ENCODE peak calls at places on chromosomes 13 and 19, in ten cellular contexts. One of them, this sample, is unnamed.

GRCh38 chr19:4613258-4613751 is 26.0 kb upstream of the TNFAIP8L1 start:
- DNase-seq in adrenal gland: no peak
- DNase-seq in transverse colon: no peak
- DNase-seq in tibial nerve: no peak
- DNase-seq in lower leg skin: no peak
- DNase-seq in heart left ventricle: no peak
- DNase-seq in GM12891: no peak
- DNase-seq in uterus: no peak
- DNase-seq in stomach: no peak
- DNase-seq in thyroid gland: no peak
- DNase-seq in this sample: no peak

GRCh38 chr19:3801412-3802096 is 15.4 kb upstream of the MATK start:
- DNase-seq in adrenal gland: no peak
- DNase-seq in transverse colon: peak
- DNase-seq in tibial nerve: no peak
- DNase-seq in lower leg skin: peak
- DNase-seq in heart left ventricle: peak
- DNase-seq in GM12891: no peak
- DNase-seq in uterus: no peak
- DNase-seq in stomach: peak
- DNase-seq in thyroid gland: peak
- DNase-seq in this sample: no peak

GRCh38 chr19:29845576-29846176 is 33.9 kb downstream of the CCNE1 start:
- DNase-seq in adrenal gland: peak
- DNase-seq in transverse colon: peak
- DNase-seq in tibial nerve: no peak
- DNase-seq in lower leg skin: peak
- DNase-seq in heart left ventricle: no peak
- DNase-seq in GM12891: no peak
- DNase-seq in uterus: peak
- DNase-seq in stomach: no peak
- DNase-seq in thyroid gland: peak
- DNase-seq in this sample: no peak

GRCh38 chr19:50654882-50655281 is 5.6 kb downstream of the C19orf81 start:
- DNase-seq in adrenal gland: no peak
- DNase-seq in transverse colon: no peak
- DNase-seq in tibial nerve: no peak
- DNase-seq in lower leg skin: no peak
- DNase-seq in heart left ventricle: no peak
- DNase-seq in GM12891: no peak
- DNase-seq in uterus: no peak
- DNase-seq in stomach: no peak
- DNase-seq in thyroid gland: no peak
- DNase-seq in this sample: no peak

GRCh38 chr13:99022953-99023352 is 45.1 kb upstream of the DOCK9 start:
- DNase-seq in adrenal gland: no peak
- DNase-seq in transverse colon: no peak
- DNase-seq in tibial nerve: no peak
- DNase-seq in lower leg skin: no peak
- DNase-seq in heart left ventricle: no peak
- DNase-seq in GM12891: no peak
- DNase-seq in uterus: no peak
- DNase-seq in stomach: no peak
- DNase-seq in thyroid gland: no peak
- DNase-seq in this sample: no peak

GRCh38 chr19:20660473-20660872 is 898 bp downstream of the ZNF626 start:
- DNase-seq in adrenal gland: peak
- DNase-seq in transverse colon: no peak
- DNase-seq in tibial nerve: no peak
- DNase-seq in lower leg skin: no peak
- DNase-seq in heart left ventricle: no peak
- DNase-seq in GM12891: no peak
- DNase-seq in uterus: no peak
- DNase-seq in stomach: no peak
- DNase-seq in thyroid gland: no peak
- DNase-seq in this sample: no peak

GRCh38 chr19:8262431-8262830 is 45.7 kb downstream of the CD320 start:
- DNase-seq in adrenal gland: no peak
- DNase-seq in transverse colon: no peak
- DNase-seq in tibial nerve: no peak
- DNase-seq in lower leg skin: no peak
- DNase-seq in heart left ventricle: no peak
- DNase-seq in GM12891: no peak
- DNase-seq in uterus: no peak
- DNase-seq in stomach: peak
- DNase-seq in thyroid gland: no peak
- DNase-seq in this sample: peak

GRCh38 chr13:93231867-93232266 is 5.3 kb downstream of the GPC6 start:
- DNase-seq in adrenal gland: no peak
- DNase-seq in transverse colon: no peak
- DNase-seq in tibial nerve: no peak
- DNase-seq in lower leg skin: no peak
- DNase-seq in heart left ventricle: no peak
- DNase-seq in GM12891: no peak
- DNase-seq in uterus: no peak
- DNase-seq in stomach: no peak
- DNase-seq in thyroid gland: no peak
- DNase-seq in this sample: no peak

GRCh38 chr19:49592486-49593232 is 1.7 kb downstream of the PRR12 start:
- DNase-seq in adrenal gland: peak
- DNase-seq in transverse colon: no peak
- DNase-seq in tibial nerve: no peak
- DNase-seq in lower leg skin: no peak
- DNase-seq in heart left ventricle: no peak
- DNase-seq in GM12891: no peak
- DNase-seq in uterus: no peak
- DNase-seq in stomach: no peak
- DNase-seq in thyroid gland: no peak
- DNase-seq in this sample: no peak

GRCh38 chr13:84648069-84648640 is 765.9 kb upstream of the SLITRK1 start:
- DNase-seq in adrenal gland: no peak
- DNase-seq in transverse colon: no peak
- DNase-seq in tibial nerve: no peak
- DNase-seq in lower leg skin: no peak
- DNase-seq in heart left ventricle: no peak
- DNase-seq in GM12891: no peak
- DNase-seq in uterus: no peak
- DNase-seq in stomach: no peak
- DNase-seq in thyroid gland: no peak
- DNase-seq in this sample: no peak

GRCh38 chr13:42925626-42926025 is 66.4 kb downstream of the EPSTI1 start:
- DNase-seq in adrenal gland: no peak
- DNase-seq in transverse colon: no peak
- DNase-seq in tibial nerve: no peak
- DNase-seq in lower leg skin: no peak
- DNase-seq in heart left ventricle: no peak
- DNase-seq in GM12891: no peak
- DNase-seq in uterus: no peak
- DNase-seq in stomach: no peak
- DNase-seq in thyroid gland: no peak
- DNase-seq in this sample: no peak
- TF ChIP-seq POLR2A in adrenal gland: no peak
- TF ChIP-seq POLR2A in transverse colon: no peak
- TF ChIP-seq POLR2A in tibial nerve: no peak
- TF ChIP-seq POLR2A in lower leg skin: no peak
- TF ChIP-seq POLR2A in heart left ventricle: no peak
- TF ChIP-seq POLR2A in GM12891: no peak
- TF ChIP-seq POLR2A in uterus: no peak
- TF ChIP-seq POLR2A in stomach: no peak
- TF ChIP-seq POLR2A in thyroid gland: no peak
- TF ChIP-seq POLR2A in this sample: no peak

DNA sequence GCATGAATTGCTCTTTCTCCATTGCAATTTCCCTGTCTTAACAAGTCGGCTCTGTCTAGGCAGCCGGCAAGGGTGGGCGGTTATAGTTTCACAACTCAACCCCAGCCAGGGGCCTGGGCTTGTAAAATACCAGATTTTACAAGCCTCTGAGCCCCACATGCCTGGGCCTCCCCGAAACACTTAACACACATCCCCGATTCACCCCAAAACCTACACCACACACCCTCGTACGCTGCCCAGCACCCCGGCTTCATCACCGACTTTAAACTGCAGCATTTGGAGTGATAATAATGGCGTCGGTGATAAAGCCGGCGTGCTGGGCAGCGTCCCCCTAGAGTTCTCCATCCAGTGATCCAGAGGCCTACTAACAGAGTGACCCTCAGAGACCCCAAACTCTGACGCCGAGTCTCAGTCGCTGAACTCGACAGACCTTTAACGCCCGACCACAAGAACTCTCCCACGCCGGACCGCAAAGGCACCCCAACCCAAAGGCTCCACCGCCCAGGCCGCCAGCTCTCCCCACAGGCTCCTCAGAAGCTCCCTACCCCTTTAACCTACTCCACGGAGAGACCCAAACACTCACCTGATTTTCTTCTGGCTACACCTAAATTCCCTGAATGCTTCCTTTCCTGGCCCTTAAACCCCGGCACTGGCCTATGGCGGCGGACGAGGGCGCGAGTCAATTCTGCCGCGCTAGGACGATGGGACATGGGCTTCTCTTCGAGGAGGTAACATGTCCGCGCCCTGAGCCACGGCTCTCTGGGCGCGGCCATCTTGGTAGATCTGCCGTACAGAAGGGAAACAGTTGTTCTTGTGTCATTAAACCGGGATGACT is at the start of gene ZNF649:
- DNase-seq in adrenal gland: peak
- DNase-seq in transverse colon: peak
- DNase-seq in tibial nerve: peak
- DNase-seq in lower leg skin: peak
- DNase-seq in heart left ventricle: peak
- DNase-seq in GM12891: peak
- DNase-seq in uterus: peak
- DNase-seq in stomach: peak
- DNase-seq in thyroid gland: peak
- DNase-seq in this sample: peak
- TF ChIP-seq POLR2A in adrenal gland: no peak
- TF ChIP-seq POLR2A in transverse colon: no peak
- TF ChIP-seq POLR2A in tibial nerve: no peak
- TF ChIP-seq POLR2A in lower leg skin: no peak
- TF ChIP-seq POLR2A in heart left ventricle: no peak
- TF ChIP-seq POLR2A in GM12891: peak
- TF ChIP-seq POLR2A in uterus: peak
- TF ChIP-seq POLR2A in stomach: no peak
- TF ChIP-seq POLR2A in thyroid gland: no peak
- TF ChIP-seq POLR2A in this sample: no peak

GRCh38 chr19:16234552-16235445 is 37.1 kb downstream of the AP1M1 start:
- DNase-seq in adrenal gland: no peak
- DNase-seq in transverse colon: no peak
- DNase-seq in tibial nerve: peak
- DNase-seq in lower leg skin: peak
- DNase-seq in heart left ventricle: no peak
- DNase-seq in GM12891: no peak
- DNase-seq in uterus: no peak
- DNase-seq in stomach: no peak
- DNase-seq in thyroid gland: no peak
- DNase-seq in this sample: no peak

GRCh38 chr19:16233836-16234551 is 36.3 kb downstream of the AP1M1 start:
- DNase-seq in adrenal gland: no peak
- DNase-seq in transverse colon: no peak
- DNase-seq in tibial nerve: peak
- DNase-seq in lower leg skin: peak
- DNase-seq in heart left ventricle: no peak
- DNase-seq in GM12891: no peak
- DNase-seq in uterus: no peak
- DNase-seq in stomach: no peak
- DNase-seq in thyroid gland: no peak
- DNase-seq in this sample: no peak

GRCh38 chr19:16232127-16232526 is 34.4 kb downstream of the AP1M1 start:
- DNase-seq in adrenal gland: no peak
- DNase-seq in transverse colon: no peak
- DNase-seq in tibial nerve: no peak
- DNase-seq in lower leg skin: peak
- DNase-seq in heart left ventricle: no peak
- DNase-seq in GM12891: no peak
- DNase-seq in uterus: no peak
- DNase-seq in stomach: no peak
- DNase-seq in thyroid gland: no peak
- DNase-seq in this sample: no peak

GRCh38 chr19:16233081-16233776 is 35.5 kb downstream of the AP1M1 start:
- DNase-seq in adrenal gland: no peak
- DNase-seq in transverse colon: no peak
- DNase-seq in tibial nerve: peak
- DNase-seq in lower leg skin: peak
- DNase-seq in heart left ventricle: no peak
- DNase-seq in GM12891: no peak
- DNase-seq in uterus: no peak
- DNase-seq in stomach: no peak
- DNase-seq in thyroid gland: no peak
- DNase-seq in this sample: no peak

GRCh38 chr19:16232568-16232967 is 34.9 kb downstream of the AP1M1 start:
- DNase-seq in adrenal gland: no peak
- DNase-seq in transverse colon: no peak
- DNase-seq in tibial nerve: peak
- DNase-seq in lower leg skin: peak
- DNase-seq in heart left ventricle: no peak
- DNase-seq in GM12891: no peak
- DNase-seq in uterus: no peak
- DNase-seq in stomach: no peak
- DNase-seq in thyroid gland: no peak
- DNase-seq in this sample: no peak
- TF ChIP-seq POLR2A in adrenal gland: no peak
- TF ChIP-seq POLR2A in transverse colon: no peak
- TF ChIP-seq POLR2A in tibial nerve: no peak
- TF ChIP-seq POLR2A in lower leg skin: no peak
- TF ChIP-seq POLR2A in heart left ventricle: no peak
- TF ChIP-seq POLR2A in GM12891: no peak
- TF ChIP-seq POLR2A in uterus: no peak
- TF ChIP-seq POLR2A in stomach: no peak
- TF ChIP-seq POLR2A in thyroid gland: no peak
- TF ChIP-seq POLR2A in this sample: no peak

DNA sequence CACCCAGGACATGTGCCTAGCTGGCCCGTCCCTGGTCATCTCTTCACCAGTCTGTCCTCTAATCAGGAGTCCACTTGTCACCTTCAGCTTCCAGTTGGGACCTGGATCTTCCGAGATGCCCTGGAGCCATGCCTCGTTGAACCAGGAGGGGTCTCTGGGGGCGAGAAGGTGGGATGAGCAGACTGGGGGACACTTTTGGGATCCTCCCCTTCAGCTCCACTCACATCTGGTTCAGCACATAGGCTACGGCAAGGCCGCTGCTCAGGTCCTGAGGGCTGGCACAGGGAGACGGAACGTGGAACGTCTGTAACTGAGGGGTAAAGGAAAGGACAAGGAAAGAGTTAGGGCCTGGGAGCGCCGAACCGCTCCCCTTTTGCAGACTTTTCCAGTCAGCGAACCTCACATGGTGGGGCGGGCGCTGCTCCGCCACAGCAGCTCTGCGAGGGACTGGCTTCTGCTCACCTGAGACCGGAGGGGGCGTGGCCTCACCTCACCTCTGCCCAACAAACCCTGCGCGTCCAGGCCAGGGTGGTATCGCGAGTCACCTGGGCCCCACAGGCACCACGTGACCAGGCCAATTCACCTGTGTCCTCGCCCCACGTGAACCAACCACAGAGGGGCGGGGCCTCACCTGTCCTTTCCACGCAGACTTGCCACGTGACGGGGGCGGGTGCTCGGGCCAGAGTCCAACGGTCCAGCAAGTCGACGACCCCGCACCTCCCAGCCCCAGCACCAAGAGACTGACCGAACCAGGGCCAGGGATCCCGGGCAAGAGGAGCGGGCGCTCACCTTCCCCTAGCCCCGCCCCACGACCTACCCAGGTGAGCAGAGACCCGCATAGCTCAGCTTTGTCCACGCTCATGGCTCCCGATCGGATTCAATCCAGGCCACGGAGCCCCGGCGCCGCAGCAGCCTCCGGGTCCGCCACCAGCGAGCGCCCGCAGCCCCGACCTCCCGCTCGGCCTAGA is at the start of gene HOOK2:
- DNase-seq in adrenal gland: no peak
- DNase-seq in transverse colon: peak
- DNase-seq in tibial nerve: peak
- DNase-seq in lower leg skin: peak
- DNase-seq in heart left ventricle: peak
- DNase-seq in GM12891: no peak
- DNase-seq in uterus: peak
- DNase-seq in stomach: peak
- DNase-seq in thyroid gland: peak
- DNase-seq in this sample: peak
- TF ChIP-seq POLR2A in adrenal gland: peak
- TF ChIP-seq POLR2A in transverse colon: peak
- TF ChIP-seq POLR2A in tibial nerve: no peak
- TF ChIP-seq POLR2A in lower leg skin: no peak
- TF ChIP-seq POLR2A in heart left ventricle: peak
- TF ChIP-seq POLR2A in GM12891: no peak
- TF ChIP-seq POLR2A in uterus: peak
- TF ChIP-seq POLR2A in stomach: peak
- TF ChIP-seq POLR2A in thyroid gland: peak
- TF ChIP-seq POLR2A in this sample: peak

This sample was measured in body of pancreas.